ENCODE peak calls at places on chromosomes 4 and X, in seven cellular contexts. One of them, this sample, is unnamed.

GRCh38 chr4:4791299-4791798 is 68.1 kb upstream of the MSX1 start:
- DNase-seq in HCT116: no peak
- DNase-seq in GM12878: no peak
- DNase-seq in SK-N-SH: peak; percentile 30
- DNase-seq in HepG2: no peak
- DNase-seq in K562: no peak
- DNase-seq in H1: no peak
- DNase-seq in this sample: no peak

GRCh38 chrX:46957299-46957698 is 45.1 kb downstream of the JADE3 start:
- DNase-seq in K562: no peak
- DNase-seq in HepG2: no peak
- DNase-seq in H1: no peak
- DNase-seq in HCT116: no peak
- DNase-seq in GM12878: no peak
- DNase-seq in SK-N-SH: no peak
- DNase-seq in this sample: no peak

GRCh38 chrX:129931411-129932136 is 25.6 kb downstream of the UTP14A start:
- DNase-seq in HepG2: peak; percentile 62
- DNase-seq in HCT116: peak; percentile 79
- DNase-seq in GM12878: peak; percentile 55
- DNase-seq in H1: peak; percentile 64
- DNase-seq in SK-N-SH: peak; percentile 86
- DNase-seq in K562: peak; percentile 94
- DNase-seq in this sample: peak; percentile 89

GRCh38 chrX:49040376-49040955 is 2.7 kb downstream of the TFE3 start:
- DNase-seq in K562: no peak
- DNase-seq in SK-N-SH: no peak
- DNase-seq in HepG2: no peak
- DNase-seq in GM12878: no peak
- DNase-seq in H1: no peak
- DNase-seq in HCT116: no peak
- DNase-seq in this sample: no peak

GRCh38 chr4:159758061-159758460 is 655.2 kb downstream of the RAPGEF2 start:
- DNase-seq in HCT116: no peak
- DNase-seq in H1: no peak
- DNase-seq in GM12878: no peak
- DNase-seq in SK-N-SH: no peak
- DNase-seq in K562: no peak
- DNase-seq in HepG2: no peak
- DNase-seq in this sample: no peak

GRCh38 chrX:46791927-46792825 is 33.3 kb upstream of the SLC9A7 start:
- DNase-seq in HCT116: peak; percentile 63
- DNase-seq in H1: no peak
- DNase-seq in HepG2: peak; percentile 32
- DNase-seq in K562: peak; percentile 9
- DNase-seq in GM12878: peak; percentile 68
- DNase-seq in SK-N-SH: no peak
- DNase-seq in this sample: peak; percentile 90

GRCh38 chr4:173218411-173219125 is 50.0 kb downstream of the GALNT7 start:
- DNase-seq in H1: no peak
- DNase-seq in SK-N-SH: no peak
- DNase-seq in HepG2: no peak
- DNase-seq in HCT116: peak; percentile 76
- DNase-seq in K562: peak; percentile 78
- DNase-seq in GM12878: no peak
- DNase-seq in this sample: no peak

GRCh38 chrX:138014577-138014976 is 448.6 kb downstream of the ZIC3 start:
- DNase-seq in GM12878: no peak
- DNase-seq in SK-N-SH: no peak
- DNase-seq in H1: no peak
- DNase-seq in K562: no peak
- DNase-seq in HCT116: no peak
- DNase-seq in HepG2: no peak
- DNase-seq in this sample: no peak

GRCh38 chr4:82371398-82371972 is 2.3 kb downstream of the HNRNPD start:
- DNase-seq in K562: peak; percentile 58
- DNase-seq in SK-N-SH: peak; percentile 27
- DNase-seq in H1: no peak
- DNase-seq in HCT116: no peak
- DNase-seq in HepG2: no peak
- DNase-seq in GM12878: no peak
- DNase-seq in this sample: peak; percentile 15

GRCh38 chrX:68273887-68274286 is 159.4 kb downstream of the OPHN1 start:
- DNase-seq in H1: no peak
- DNase-seq in HepG2: no peak
- DNase-seq in K562: no peak
- DNase-seq in SK-N-SH: no peak
- DNase-seq in HCT116: peak; percentile 8
- DNase-seq in GM12878: no peak
- DNase-seq in this sample: no peak

GRCh38 chr4:61428950-61429349 is 228.8 kb downstream of the ADGRL3 start:
- DNase-seq in K562: no peak
- DNase-seq in SK-N-SH: no peak
- DNase-seq in H1: no peak
- DNase-seq in HCT116: no peak
- DNase-seq in GM12878: no peak
- DNase-seq in HepG2: no peak
- DNase-seq in this sample: no peak

GRCh38 chr4:134544303-134544761 is 342.7 kb upstream of the PABPC4L start:
- DNase-seq in HCT116: peak; percentile 23
- DNase-seq in H1: no peak
- DNase-seq in GM12878: no peak
- DNase-seq in K562: no peak
- DNase-seq in HepG2: no peak
- DNase-seq in SK-N-SH: no peak
- DNase-seq in this sample: peak; percentile 6

GRCh38 chr4:41468122-41468521 is 69.8 kb upstream of the LIMCH1 start:
- DNase-seq in K562: no peak
- DNase-seq in H1: no peak
- DNase-seq in SK-N-SH: no peak
- DNase-seq in HepG2: no peak
- DNase-seq in GM12878: no peak
- DNase-seq in HCT116: no peak
- DNase-seq in this sample: no peak

GRCh38 chr4:109708435-109708834 is 5.2 kb upstream of the CASP6 start:
- DNase-seq in SK-N-SH: no peak
- DNase-seq in HCT116: no peak
- DNase-seq in K562: no peak
- DNase-seq in HepG2: no peak
- DNase-seq in GM12878: no peak
- DNase-seq in H1: no peak
- DNase-seq in this sample: no peak

GRCh38 chrX:38400401-38400910 is 48.1 kb downstream of the OTC start:
- DNase-seq in SK-N-SH: no peak
- DNase-seq in HepG2: no peak
- DNase-seq in HCT116: no peak
- DNase-seq in GM12878: no peak
- DNase-seq in H1: no peak
- DNase-seq in K562: no peak
- DNase-seq in this sample: no peak

GRCh38 chr4:1983846-1984405 is 24.8 kb downstream of the NELFA start:
- DNase-seq in K562: no peak
- DNase-seq in H1: no peak
- DNase-seq in SK-N-SH: no peak
- DNase-seq in GM12878: no peak
- DNase-seq in HCT116: no peak
- DNase-seq in HepG2: no peak
- DNase-seq in this sample: no peak

GRCh38 chr4:1985780-1986577 is 22.8 kb downstream of the NELFA start:
- DNase-seq in SK-N-SH: peak; percentile 34
- DNase-seq in H1: no peak
- DNase-seq in GM12878: no peak
- DNase-seq in HCT116: no peak
- DNase-seq in K562: no peak
- DNase-seq in HepG2: no peak
- DNase-seq in this sample: no peak

GRCh38 chr4:1986578-1987210 is 22.1 kb downstream of the NELFA start:
- DNase-seq in SK-N-SH: peak; percentile 20
- DNase-seq in K562: no peak
- DNase-seq in GM12878: no peak
- DNase-seq in HepG2: no peak
- DNase-seq in HCT116: no peak
- DNase-seq in H1: no peak
- DNase-seq in this sample: no peak

GRCh38 chr4:1984406-1985191 is 24.2 kb downstream of the NELFA start:
- DNase-seq in H1: no peak
- DNase-seq in SK-N-SH: peak; percentile 92
- DNase-seq in K562: no peak
- DNase-seq in HCT116: no peak
- DNase-seq in GM12878: no peak
- DNase-seq in HepG2: no peak
- DNase-seq in this sample: no peak

GRCh38 chr4:1985287-1985686 is 23.5 kb downstream of the NELFA start:
- DNase-seq in H1: no peak
- DNase-seq in HCT116: no peak
- DNase-seq in SK-N-SH: no peak
- DNase-seq in HepG2: no peak
- DNase-seq in K562: no peak
- DNase-seq in GM12878: no peak
- DNase-seq in this sample: no peak
- TF ChIP-seq JUND in H1: no peak
- TF ChIP-seq JUND in HCT116: no peak
- TF ChIP-seq JUND in SK-N-SH: no peak
- TF ChIP-seq JUND in HepG2: no peak
- TF ChIP-seq JUND in K562: no peak
- TF ChIP-seq JUND in GM12878: no peak
- TF ChIP-seq JUND in this sample: no peak

GRCh38 chr4:161585011-161585410 is 578.8 kb downstream of the FSTL5 start:
- DNase-seq in H1: no peak
- DNase-seq in GM12878: no peak
- DNase-seq in HepG2: peak; percentile 1
- DNase-seq in HCT116: no peak
- DNase-seq in K562: no peak
- DNase-seq in SK-N-SH: no peak
- DNase-seq in this sample: no peak
- TF ChIP-seq JUND in H1: no peak
- TF ChIP-seq JUND in GM12878: no peak
- TF ChIP-seq JUND in HepG2: no peak
- TF ChIP-seq JUND in HCT116: no peak
- TF ChIP-seq JUND in K562: no peak
- TF ChIP-seq JUND in SK-N-SH: no peak
- TF ChIP-seq JUND in this sample: no peak

GRCh38 chr4:8162625-8163024 is 4.0 kb upstream of the ABLIM2 start:
- DNase-seq in HCT116: no peak
- DNase-seq in K562: no peak
- DNase-seq in H1: no peak
- DNase-seq in SK-N-SH: no peak
- DNase-seq in GM12878: no peak
- DNase-seq in HepG2: no peak
- DNase-seq in this sample: no peak
- TF ChIP-seq JUND in HCT116: no peak
- TF ChIP-seq JUND in K562: no peak
- TF ChIP-seq JUND in H1: no peak
- TF ChIP-seq JUND in SK-N-SH: no peak
- TF ChIP-seq JUND in GM12878: no peak
- TF ChIP-seq JUND in HepG2: no peak
- TF ChIP-seq JUND in this sample: no peak

GRCh38 chrX:70552174-70552704 is 107.6 kb downstream of the DLG3 start:
- DNase-seq in H1: no peak
- DNase-seq in HepG2: no peak
- DNase-seq in GM12878: no peak
- DNase-seq in K562: no peak
- DNase-seq in HCT116: no peak
- DNase-seq in SK-N-SH: no peak
- DNase-seq in this sample: no peak

GRCh38 chrX:70554081-70554480 is 109.4 kb downstream of the DLG3 start:
- DNase-seq in GM12878: no peak
- DNase-seq in HCT116: no peak
- DNase-seq in SK-N-SH: no peak
- DNase-seq in HepG2: peak; percentile 16
- DNase-seq in K562: peak; percentile 3
- DNase-seq in H1: no peak
- DNase-seq in this sample: peak; percentile 1

GRCh38 chrX:70554523-70554922 is 109.9 kb downstream of the DLG3 start:
- DNase-seq in K562: no peak
- DNase-seq in SK-N-SH: no peak
- DNase-seq in HCT116: no peak
- DNase-seq in GM12878: no peak
- DNase-seq in HepG2: no peak
- DNase-seq in H1: no peak
- DNase-seq in this sample: no peak

GRCh38 chrX:70554948-70555347 is 110.3 kb downstream of the DLG3 start:
- DNase-seq in H1: no peak
- DNase-seq in HCT116: no peak
- DNase-seq in K562: no peak
- DNase-seq in HepG2: no peak
- DNase-seq in SK-N-SH: no peak
- DNase-seq in GM12878: no peak
- DNase-seq in this sample: no peak

DNA sequence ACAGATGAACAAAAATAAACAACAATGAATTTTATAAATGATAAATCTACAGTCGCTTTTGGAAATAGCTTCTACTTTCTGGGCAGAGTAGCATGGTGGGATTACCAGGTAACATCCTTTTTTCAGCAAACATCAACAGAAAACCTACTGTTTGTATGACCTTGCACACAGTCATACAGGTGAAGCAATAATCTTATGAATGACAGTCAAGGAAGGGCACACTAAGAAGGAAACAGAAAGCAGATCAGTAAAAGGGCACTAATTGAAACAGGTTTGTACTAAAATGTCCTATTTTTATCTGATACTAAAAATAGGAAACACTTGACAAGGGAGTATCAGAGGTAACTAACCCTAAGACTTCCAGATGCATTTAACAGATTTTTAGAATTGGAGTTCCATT is 108.9 kb downstream of the DLG3 start:
- DNase-seq in HCT116: no peak
- DNase-seq in GM12878: no peak
- DNase-seq in SK-N-SH: no peak
- DNase-seq in K562: no peak
- DNase-seq in H1: no peak
- DNase-seq in HepG2: peak; percentile 0
- DNase-seq in this sample: no peak
- TF ChIP-seq JUND in HCT116: no peak
- TF ChIP-seq JUND in GM12878: no peak
- TF ChIP-seq JUND in SK-N-SH: no peak
- TF ChIP-seq JUND in K562: no peak
- TF ChIP-seq JUND in H1: no peak
- TF ChIP-seq JUND in HepG2: no peak
- TF ChIP-seq JUND in this sample: no peak

GRCh38 chr4:1172971-1173757 is 781 bp upstream of the SPON2 start:
- DNase-seq in HCT116: no peak
- DNase-seq in K562: no peak
- DNase-seq in GM12878: no peak
- DNase-seq in HepG2: peak; percentile 89
- DNase-seq in SK-N-SH: peak; percentile 38
- DNase-seq in H1: no peak
- DNase-seq in this sample: no peak
- TF ChIP-seq JUND in HCT116: no peak
- TF ChIP-seq JUND in K562: no peak
- TF ChIP-seq JUND in GM12878: no peak
- TF ChIP-seq JUND in HepG2: no peak
- TF ChIP-seq JUND in SK-N-SH: no peak
- TF ChIP-seq JUND in H1: no peak
- TF ChIP-seq JUND in this sample: no peak

GRCh38 chr4:40409835-40410234 is 74.7 kb downstream of the CHRNA9 start:
- DNase-seq in GM12878: no peak
- DNase-seq in HepG2: no peak
- DNase-seq in HCT116: no peak
- DNase-seq in SK-N-SH: no peak
- DNase-seq in K562: no peak
- DNase-seq in H1: no peak
- DNase-seq in this sample: no peak
- TF ChIP-seq JUND in GM12878: no peak
- TF ChIP-seq JUND in HepG2: no peak
- TF ChIP-seq JUND in HCT116: no peak
- TF ChIP-seq JUND in SK-N-SH: no peak
- TF ChIP-seq JUND in K562: no peak
- TF ChIP-seq JUND in H1: no peak
- TF ChIP-seq JUND in this sample: no peak